ENCODE peak calls at places on chromosomes 4 and X, in five cellular contexts. A is NCI-H82; M is iPS-NIHi11; Z is adrenal gland; H is CD4-positive, CD25-positive, alpha-beta regulatory T cell. V is an unnamed sample.
A peak's percentile ranks its signal among the peaks of the same experiment; 100 is the strongest.

GRCh38 chrX:69152398-69152797 is 12.9 kb downstream of the PJA1 start:
- DNase-seq in A (no peak), M (no peak), Z (peak; percentile 64), H (no peak), V (peak; percentile 21)

GRCh38 chr4:89773793-89774192 is 63.2 kb downstream of the SNCA start:
- DNase-seq in A (no peak), M (no peak), H (no peak), Z (no peak), V (no peak)

GRCh38 chr4:139794158-139794954 is 128.7 kb downstream of the MGST2 start:
- DNase-seq in M (no peak), H (no peak), A (no peak), Z (no peak), V (no peak)

GRCh38 chrX:39556056-39556455 is 541.7 kb downstream of the BCOR start:
- DNase-seq in M (peak; percentile 22), A (no peak), Z (no peak), H (no peak), V (peak; percentile 36)

GRCh38 chrX:118724775-118725174 is 2.6 kb upstream of the IL13RA1 start:
- DNase-seq in A (no peak), M (no peak), Z (no peak), H (no peak), V (no peak)

GRCh38 chr4:51895816-51896408 is 53.0 kb downstream of the DCUN1D4 start:
- DNase-seq in M (peak; percentile 86), Z (peak; percentile 60), H (peak; percentile 29), A (peak; percentile 84), V (peak; percentile 77)

GRCh38 chr4:7838136-7838782 is 101.4 kb downstream of the AFAP1 start:
- DNase-seq in M (no peak), A (no peak), Z (peak; percentile 53), H (no peak), V (no peak)

GRCh38 chrX:26845051-26845450 is 618.1 kb downstream of the PPP4R3C start:
- DNase-seq in H (no peak), A (no peak), M (no peak), Z (peak; percentile 10), V (no peak)

GRCh38 chr4:152928286-152928685 is 7.8 kb upstream of the FHDC1 start:
- DNase-seq in M (no peak), H (no peak), Z (no peak), A (no peak), V (no peak)

GRCh38 chr4:11487876-11488545 is 59.3 kb upstream of the HS3ST1 start:
- DNase-seq in A (no peak), H (no peak), Z (no peak), M (no peak), V (no peak)

GRCh38 chr4:76377922-76378321 is 43.0 kb downstream of the CCDC158 start:
- DNase-seq in M (peak; percentile 56), Z (peak; percentile 46), H (no peak), A (peak; percentile 6), V (no peak)

GRCh38 chr4:1776521-1777161 is 16.5 kb upstream of the FGFR3 start:
- DNase-seq in Z (no peak), A (no peak), H (no peak), M (no peak), V (no peak)

GRCh38 chr4:184812181-184812542 is 13.6 kb downstream of the ACSL1 start:
- DNase-seq in M (no peak), Z (no peak), H (no peak), A (no peak), V (no peak)

GRCh38 chr4:119872344-119873031 is 194.2 kb downstream of the MAD2L1 start:
- DNase-seq in M (no peak), H (no peak), A (no peak), Z (no peak), V (no peak)

GRCh38 chr4:149065753-149066152 is 623.5 kb upstream of the NR3C2 start:
- DNase-seq in H (no peak), M (no peak), A (peak; percentile 8), Z (no peak), V (no peak)

GRCh38 chrX:24902808-24903207 is 113.0 kb downstream of the ARX start:
- DNase-seq in A (no peak), Z (peak; percentile 20), M (no peak), H (no peak), V (no peak)

GRCh38 chr4:137611998-137612700 is 79.9 kb upstream of the PCDH18 start:
- DNase-seq in Z (no peak), A (no peak), H (no peak), M (no peak), V (no peak)

GRCh38 chrX:108473979-108474378 is 34.3 kb downstream of the COL4A5 start:
- DNase-seq in M (no peak), A (no peak), Z (no peak), H (no peak), V (no peak)

GRCh38 chr4:155008389-155008788 is 200.0 kb upstream of the NPY2R start:
- DNase-seq in Z (no peak), H (no peak), M (no peak), A (peak; percentile 76), V (no peak)

GRCh38 chr4:96194993-96195392 is 355.1 kb downstream of the PDHA2 start:
- DNase-seq in A (no peak), Z (no peak), M (no peak), H (no peak), V (no peak)

GRCh38 chr4:74546020-74546419 is 101.1 kb downstream of the AREG start:
- DNase-seq in M (no peak), A (no peak), Z (no peak), H (no peak), V (no peak)

GRCh38 chr4:78720994-78721677 is 55.0 kb upstream of the BMP2K start:
- DNase-seq in A (no peak), M (no peak), H (no peak), Z (peak; percentile 19), V (no peak)

GRCh38 chr4:25815586-25815985 is 47.2 kb downstream of the SEL1L3 start:
- DNase-seq in Z (no peak), A (no peak), M (no peak), H (no peak), V (no peak)

GRCh38 chrX:56068274-56068758 is 163.8 kb upstream of the KLF8 start:
- DNase-seq in Z (no peak), M (no peak), H (peak; percentile 4), A (no peak), V (no peak)

GRCh38 chr4:147596976-147597375 is 20.2 kb upstream of the TMEM184C start:
- DNase-seq in A (no peak), M (peak; percentile 59), Z (no peak), H (no peak), V (no peak)

GRCh38 chrX:12953420-12953819 is 21.5 kb upstream of the TMSB4X start:
- DNase-seq in M (no peak), A (no peak), Z (no peak), H (no peak), V (no peak)

GRCh38 chrX:13911581-13911980 is 94.7 kb upstream of the GPM6B start:
- DNase-seq in H (no peak), Z (no peak), M (no peak), A (peak; percentile 51), V (no peak)

V was measured in H9.